ENCODE peak calls at places on chromosome 2, in nine cellular contexts. L is mammary epithelial cell, R is lower lobe of right lung, M is neural progenitor cell, J is SK-N-SH, O is adrenal gland, Y is AG04450, U is keratinocyte, Z is IMR-90. V is an unnamed sample.

GRCh38 chr2:75500633-75501032 is 60.1 kb downstream of the EVA1A start:
- DNase-seq in L (peak; percentile 48), R (no peak), M (no peak), J (no peak), O (no peak), Y (no peak), U (no peak), Z (peak; percentile 54), V (no peak)

GRCh38 chr2:65940856-65941255 is 494.1 kb upstream of the MEIS1 start:
- DNase-seq in L (no peak), R (no peak), M (no peak), J (no peak), O (no peak), Y (no peak), U (no peak), Z (no peak), V (no peak)

GRCh38 chr2:152658221-152658620 is 59.0 kb downstream of the PRPF40A start:
- DNase-seq in L (no peak), R (no peak), M (no peak), J (no peak), O (no peak), Y (no peak), U (no peak), Z (no peak), V (no peak)

GRCh38 chr2:36455788-36456187 is 100.2 kb downstream of the CRIM1 start:
- DNase-seq in L (no peak), R (no peak), M (peak; percentile 58), J (no peak), O (no peak), Y (no peak), U (no peak), Z (peak; percentile 70), V (no peak)

GRCh38 chr2:120956486-120957156 is 221.0 kb downstream of the GLI2 start:
- DNase-seq in L (no peak), R (no peak), M (no peak), J (no peak), O (no peak), Y (no peak), U (no peak), Z (no peak), V (no peak)

GRCh38 chr2:63861220-63861822 is 19.6 kb downstream of the UGP2 start:
- DNase-seq in L (no peak), R (no peak), M (peak; percentile 59), J (peak; percentile 47), O (peak; percentile 35), Y (no peak), U (no peak), Z (peak; percentile 58), V (peak; percentile 65)

GRCh38 chr2:137254081-137254480 is 488.7 kb downstream of the THSD7B start:
- DNase-seq in L (peak; percentile 2), R (no peak), M (no peak), J (no peak), O (no peak), Y (no peak), U (no peak), Z (no peak), V (no peak)

GRCh38 chr2:240919161-240919781 is 13.1 kb downstream of the CROCC2 start:
- DNase-seq in L (no peak), R (no peak), M (no peak), J (peak; percentile 34), O (peak; percentile 10), Y (no peak), U (no peak), Z (no peak), V (peak; percentile 1)

GRCh38 chr2:239040152-239040761 is 192.4 kb downstream of the TWIST2 start:
- DNase-seq in L (no peak), R (no peak), M (no peak), J (no peak), O (no peak), Y (no peak), U (no peak), Z (no peak), V (no peak)

GRCh38 chr2:26222976-26223375 is 21.5 kb downstream of the HADHA start:
- DNase-seq in L (no peak), R (no peak), M (no peak), J (no peak), O (no peak), Y (no peak), U (no peak), Z (no peak), V (no peak)

GRCh38 chr2:219352448-219353023 is 20.0 kb upstream of the RESP18 start:
- DNase-seq in L (peak; percentile 51), R (peak; percentile 55), M (peak; percentile 81), J (peak; percentile 79), O (peak; percentile 44), Y (no peak), U (no peak), Z (peak; percentile 53), V (peak; percentile 45)

GRCh38 chr2:108907822-108908716 is 81.0 kb downstream of the EDAR start:
- DNase-seq in L (no peak), R (no peak), M (no peak), J (peak; percentile 10), O (no peak), Y (no peak), U (no peak), Z (no peak), V (no peak)

GRCh38 chr2:6771539-6772365 is 94.0 kb downstream of the CMPK2 start:
- DNase-seq in L (no peak), R (no peak), M (peak; percentile 43), J (no peak), O (no peak), Y (no peak), U (no peak), Z (no peak), V (no peak)

GRCh38 chr2:3414133-3414856 is 34.8 kb downstream of the TRAPPC12 start:
- DNase-seq in L (no peak), R (no peak), M (no peak), J (peak; percentile 57), O (no peak), Y (no peak), U (no peak), Z (no peak), V (no peak)

GRCh38 chr2:180728928-180729559 is 251.4 kb upstream of the UBE2E3 start:
- DNase-seq in L (peak; percentile 78), R (no peak), M (no peak), J (no peak), O (no peak), Y (peak; percentile 59), U (no peak), Z (peak; percentile 94), V (no peak)

GRCh38 chr2:144519934-144520717 is at the start of gene ZEB2:
- DNase-seq in L (no peak), R (peak; percentile 57), M (peak; percentile 89), J (peak; percentile 63), O (peak; percentile 75), Y (no peak), U (no peak), Z (peak; percentile 84), V (no peak)
- H3K27ac ChIP-seq in L (no peak within 1 kb of the TSS), R (peak within 1 kb of the TSS; percentile 98), M (peak within 1 kb of the TSS; percentile 42), J (peak within 1 kb of the TSS; percentile 97), O (peak within 1 kb of the TSS; percentile 94), Y (peak within 1 kb of the TSS; percentile 21), U (no peak within 1 kb of the TSS), Z (peak within 1 kb of the TSS; percentile 73), V (peak within 1 kb of the TSS; percentile 1)

DNA sequence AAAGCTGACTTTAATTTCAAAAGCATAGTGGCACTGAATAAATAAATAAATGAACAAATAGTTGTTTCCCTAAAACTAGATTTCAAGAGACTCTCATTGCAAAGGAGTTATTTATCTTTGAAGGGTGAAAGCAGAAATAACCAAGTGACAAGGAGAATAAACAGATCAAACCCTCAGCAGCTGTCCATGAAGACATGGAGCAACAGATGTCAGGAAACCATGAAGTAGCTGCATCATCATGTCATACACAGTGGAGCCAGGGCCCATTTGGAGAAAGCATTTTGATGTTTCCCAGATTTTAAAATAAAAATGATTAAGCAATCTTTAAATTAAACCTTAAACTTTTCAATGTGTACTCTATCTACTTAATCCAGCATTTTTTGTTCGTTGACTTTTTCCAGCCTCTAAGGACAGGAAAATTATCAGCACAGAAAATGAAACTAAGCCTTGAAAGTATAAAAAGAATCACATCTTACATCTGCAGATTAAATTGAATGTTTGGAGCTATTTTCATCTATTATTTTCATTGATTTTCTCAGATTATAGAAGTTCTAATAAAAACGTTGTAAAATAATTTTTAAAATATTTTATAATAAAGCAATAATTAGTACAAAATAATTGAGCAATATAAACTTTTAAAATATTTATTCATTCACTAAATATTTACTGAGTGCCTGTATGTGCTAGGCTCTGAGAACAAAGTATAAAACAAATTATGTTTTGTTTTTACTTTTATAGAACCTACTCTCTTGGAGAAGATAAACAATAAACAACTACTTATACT is 860.1 kb downstream of the BCL11A start:
- DNase-seq in L (no peak), R (no peak), M (no peak), J (no peak), O (no peak), Y (no peak), U (no peak), Z (no peak), V (no peak)
- TF ChIP-seq CTCF in L (no peak), R (no peak), M (no peak), J (no peak), O (no peak), Y (no peak), U (no peak), Z (no peak), V (no peak)

GRCh38 chr2:206229642-206230041 is 44.8 kb upstream of the ZDBF2 start:
- DNase-seq in L (no peak), R (no peak), M (no peak), J (no peak), O (no peak), Y (no peak), U (no peak), Z (no peak), V (no peak)

GRCh38 chr2:206231669-206232286 is 42.7 kb upstream of the ZDBF2 start:
- DNase-seq in L (no peak), R (no peak), M (no peak), J (no peak), O (no peak), Y (no peak), U (no peak), Z (no peak), V (no peak)

GRCh38 chr2:206230060-206230890 is 44.2 kb upstream of the ZDBF2 start:
- DNase-seq in L (peak; percentile 82), R (no peak), M (peak; percentile 87), J (peak; percentile 38), O (no peak), Y (no peak), U (peak; percentile 69), Z (no peak), V (no peak)

GRCh38 chr2:206232287-206233035 is 42.0 kb upstream of the ZDBF2 start:
- DNase-seq in L (no peak), R (no peak), M (no peak), J (no peak), O (no peak), Y (no peak), U (no peak), Z (no peak), V (no peak)
- H3K27ac ChIP-seq in L (no peak overlapping the region), R (no peak overlapping the region), M (no peak overlapping the region), J (no peak overlapping the region), O (no peak overlapping the region), Y (no peak overlapping the region), U (no peak overlapping the region), Z (no peak overlapping the region), V (no peak overlapping the region)

DNA sequence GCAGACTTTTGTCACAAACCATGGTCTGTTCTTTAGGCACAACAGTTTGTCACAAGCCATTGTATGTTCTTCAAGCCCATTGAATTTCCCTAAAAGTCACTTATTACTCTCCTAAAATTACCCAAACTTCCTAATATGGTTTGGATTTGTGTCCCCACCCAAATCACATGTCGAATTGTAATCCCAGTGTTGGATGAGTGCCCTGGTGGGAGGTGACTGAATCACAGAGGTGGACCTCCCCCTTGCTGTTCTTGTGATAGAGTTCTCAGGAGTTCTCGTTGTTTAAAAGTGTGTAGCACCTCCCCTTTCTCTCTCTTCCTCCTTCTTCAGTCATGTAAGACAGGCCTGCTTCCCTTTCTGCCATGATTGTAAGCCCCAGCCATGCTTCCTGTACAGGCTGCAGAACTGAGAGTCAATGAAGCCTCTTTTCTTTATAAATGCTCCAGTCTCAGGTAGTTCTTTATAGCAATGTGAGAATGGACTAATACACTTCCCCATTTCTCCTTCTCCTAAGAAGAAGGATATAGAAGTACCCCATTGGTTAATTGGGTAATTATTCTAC is 11.2 kb upstream of the GYPC start:
- DNase-seq in L (no peak), R (no peak), M (no peak), J (no peak), O (no peak), Y (no peak), U (no peak), Z (no peak), V (no peak)
- TF ChIP-seq CTCF in L (no peak), R (no peak), M (no peak), J (no peak), O (no peak), Y (no peak), U (no peak), Z (no peak), V (no peak)

V was measured in body of pancreas.